ENCODE peak calls at places on chromosomes 5 and 9, in four cellular contexts. B is HL-60, L is GM12878, D is K562. V is an unnamed sample.

GRCh38 chr9:12702160-12702758 is 9.1 kb downstream of the TYRP1 start:
- DNase-seq in B (no peak), D (no peak), L (no peak), V (no peak)

GRCh38 chr5:84764227-84764626 is 379.5 kb upstream of the EDIL3 start:
- DNase-seq in D (no peak), L (no peak), B (no peak), V (no peak)

GRCh38 chr9:3246231-3246630 is 279.6 kb downstream of the RFX3 start:
- DNase-seq in B (no peak), L (no peak), D (no peak), V (no peak)

GRCh38 chr9:73916016-73916673 is 581.0 kb upstream of the RORB start:
- DNase-seq in L (no peak), D (no peak), B (no peak), V (no peak)

GRCh38 chr5:83433891-83434290 is 37.7 kb upstream of the VCAN start:
- DNase-seq in D (no peak), B (no peak), L (no peak), V (no peak)

GRCh38 chr5:9605459-9605858 is 24.7 kb downstream of the TAS2R1 start:
- DNase-seq in L (no peak), D (no peak), B (no peak), V (no peak)

GRCh38 chr5:150060471-150060870 is 25.9 kb downstream of the CSF1R start:
- DNase-seq in L (no peak), B (no peak), D (no peak), V (no peak)

GRCh38 chr5:167011196-167011595 is 1280.2 kb upstream of the WWC1 start:
- DNase-seq in B (no peak), L (no peak), D (no peak), V (no peak)

GRCh38 chr5:115033861-115034260 is 135.8 kb downstream of the TRIM36 start:
- DNase-seq in B (no peak), L (no peak), D (no peak), V (no peak)

GRCh38 chr9:125750656-125751035 is 3.5 kb downstream of the PBX3 start:
- DNase-seq in D (no peak), L (no peak), B (no peak), V (no peak)

GRCh38 chr5:80837679-80838078 is 122.5 kb upstream of the RASGRF2 start:
- DNase-seq in L (peak), D (no peak), B (no peak), V (peak)

GRCh38 chr5:1468629-1469527 is 23.6 kb upstream of the SLC6A3 start:
- DNase-seq in L (no peak), B (no peak), D (no peak), V (no peak)

GRCh38 chr5:1467341-1468246 is 22.4 kb upstream of the SLC6A3 start:
- DNase-seq in B (no peak), D (no peak), L (no peak), V (no peak)

GRCh38 chr5:1466631-1467265 is 21.5 kb upstream of the SLC6A3 start:
- DNase-seq in B (no peak), L (no peak), D (no peak), V (no peak)

GRCh38 chr5:1465966-1466471 is 20.8 kb upstream of the SLC6A3 start:
- DNase-seq in B (no peak), L (no peak), D (no peak), V (no peak)

DNA sequence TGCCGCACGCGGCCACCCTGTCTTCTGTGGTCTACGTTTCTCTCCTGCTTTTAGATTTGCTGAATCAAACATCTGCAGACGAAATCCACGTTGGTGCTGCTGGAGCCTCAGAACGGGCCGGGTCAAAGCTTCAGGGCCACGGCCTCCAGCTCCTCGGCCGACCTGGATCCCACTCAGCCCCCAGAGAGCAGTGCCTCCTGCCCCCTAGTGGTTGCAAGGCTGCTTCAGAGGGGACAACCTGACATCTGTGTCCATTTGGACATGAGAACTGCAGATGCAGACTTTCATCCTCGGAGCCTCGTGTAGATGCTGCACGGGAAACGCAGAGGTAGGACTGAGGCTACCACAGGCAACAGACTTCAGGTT is 23.0 kb upstream of the SLC6A3 start:
- DNase-seq in D (peak), L (no peak), B (no peak), V (no peak)
- TF ChIP-seq SPI1 in D (no peak), L (no peak), B (no peak), V (no peak)

DNA sequence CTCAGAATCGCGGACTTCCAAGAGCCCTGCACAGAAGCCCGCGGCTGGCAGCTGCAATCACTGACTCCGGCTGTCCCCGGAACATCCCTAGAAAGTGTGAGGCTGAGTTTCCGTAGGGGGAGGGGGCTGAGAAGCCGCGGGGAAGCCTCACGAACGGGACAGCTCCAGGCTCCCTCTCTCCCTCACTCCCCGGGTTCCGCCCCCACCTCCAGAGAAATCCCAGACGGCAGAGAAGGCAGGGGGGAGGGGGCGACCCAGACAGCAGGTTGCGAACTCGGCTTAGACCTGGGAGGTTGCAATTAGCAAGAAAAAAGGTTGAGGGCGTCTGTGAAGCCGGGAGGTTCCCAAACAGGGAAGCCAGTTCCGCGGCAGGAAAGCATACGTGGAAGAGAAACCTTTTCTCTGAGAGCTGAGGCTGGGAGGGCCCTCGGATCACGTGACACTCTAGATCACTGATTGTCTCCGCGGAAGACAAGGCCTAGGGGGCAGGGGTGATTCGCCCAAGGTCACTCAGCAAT is 73.8 kb upstream of the CPLX2 start:
- DNase-seq in D (no peak), L (no peak), B (peak), V (no peak)
- TF ChIP-seq SPI1 in D (no peak), L (no peak), B (no peak), V (no peak)

GRCh38 chr5:35804201-35804653 is 52.5 kb upstream of the IL7R start:
- DNase-seq in B (no peak), D (no peak), L (no peak), V (no peak)

GRCh38 chr5:35799751-35800150 is 56.9 kb upstream of the IL7R start:
- DNase-seq in B (no peak), L (no peak), D (no peak), V (no peak)

DNA sequence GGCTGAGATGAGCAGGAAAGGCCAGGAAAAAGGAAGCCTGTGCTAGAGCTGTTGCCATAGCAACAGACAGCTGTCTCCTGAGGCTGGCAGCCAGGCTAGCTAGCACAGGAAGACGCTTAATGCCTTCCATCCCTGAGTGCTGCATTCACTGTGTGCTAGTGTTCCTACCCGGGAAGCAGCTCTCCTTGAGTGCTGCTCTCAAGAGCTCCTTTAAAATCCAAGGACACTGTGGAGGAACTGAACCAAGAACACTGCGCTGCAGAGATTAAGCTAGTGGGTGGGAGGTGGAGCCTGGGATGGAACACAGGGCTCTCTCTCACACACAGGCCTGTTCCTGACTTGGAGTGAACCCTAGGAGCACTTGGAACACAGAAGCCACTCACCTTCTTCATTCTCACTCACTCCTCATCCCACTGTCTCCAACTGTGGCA is 53.5 kb upstream of the IL7R start:
- DNase-seq in B (no peak), D (no peak), L (no peak), V (no peak)
- TF ChIP-seq SPI1 in B (no peak), D (no peak), L (no peak), V (no peak)

DNA sequence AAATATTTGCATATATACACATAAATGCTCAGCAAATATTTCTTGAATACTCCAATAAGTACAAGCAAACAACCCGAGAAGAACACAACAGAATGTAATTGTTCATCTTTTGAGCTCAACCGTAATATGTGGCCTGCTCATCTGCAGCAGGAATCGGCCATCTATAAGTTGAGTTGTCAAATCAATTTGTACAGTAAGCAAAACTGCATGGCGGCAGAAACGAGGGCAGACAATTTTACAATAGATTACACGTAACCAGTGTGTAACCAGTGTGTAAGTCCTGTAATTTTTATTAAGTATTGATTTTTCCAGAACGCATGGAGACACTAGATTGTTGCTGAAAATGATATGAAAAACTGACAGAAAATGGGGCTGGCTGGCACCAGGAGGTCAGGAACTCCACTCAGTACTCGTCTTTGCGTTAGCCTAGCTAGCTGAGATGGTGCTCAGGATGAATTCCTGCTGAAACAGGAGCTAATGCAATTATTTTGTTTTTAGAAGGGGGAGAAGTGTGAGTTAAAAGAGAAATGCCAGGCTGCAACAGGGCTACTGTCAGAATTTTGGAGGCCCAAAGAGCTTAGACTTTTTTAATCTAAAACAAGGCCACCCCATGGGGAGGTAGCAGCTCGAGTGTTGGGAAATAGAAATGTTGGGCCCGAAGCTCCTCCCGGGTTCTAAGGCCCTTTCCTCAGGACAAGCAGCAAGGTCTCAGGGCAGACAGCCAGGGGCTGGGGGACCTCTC is 682 bp downstream of the DHX29 start:
- DNase-seq in L (no peak), B (no peak), D (no peak), V (no peak)
- TF ChIP-seq SPI1 in L (no peak), B (no peak), D (no peak), V (no peak)

GRCh38 chr5:172886396-172886932 is 52.4 kb downstream of the ERGIC1 start:
- DNase-seq in B (no peak), L (no peak), D (no peak), V (no peak)

GRCh38 chr5:172890659-172891058 is 56.6 kb downstream of the ERGIC1 start:
- DNase-seq in D (no peak), B (no peak), L (no peak), V (no peak)

GRCh38 chr5:172887735-172888134 is 53.7 kb downstream of the ERGIC1 start:
- DNase-seq in B (no peak), L (no peak), D (no peak), V (no peak)

GRCh38 chr5:172885594-172886340 is 51.7 kb downstream of the ERGIC1 start:
- DNase-seq in D (no peak), B (no peak), L (no peak), V (no peak)

DNA sequence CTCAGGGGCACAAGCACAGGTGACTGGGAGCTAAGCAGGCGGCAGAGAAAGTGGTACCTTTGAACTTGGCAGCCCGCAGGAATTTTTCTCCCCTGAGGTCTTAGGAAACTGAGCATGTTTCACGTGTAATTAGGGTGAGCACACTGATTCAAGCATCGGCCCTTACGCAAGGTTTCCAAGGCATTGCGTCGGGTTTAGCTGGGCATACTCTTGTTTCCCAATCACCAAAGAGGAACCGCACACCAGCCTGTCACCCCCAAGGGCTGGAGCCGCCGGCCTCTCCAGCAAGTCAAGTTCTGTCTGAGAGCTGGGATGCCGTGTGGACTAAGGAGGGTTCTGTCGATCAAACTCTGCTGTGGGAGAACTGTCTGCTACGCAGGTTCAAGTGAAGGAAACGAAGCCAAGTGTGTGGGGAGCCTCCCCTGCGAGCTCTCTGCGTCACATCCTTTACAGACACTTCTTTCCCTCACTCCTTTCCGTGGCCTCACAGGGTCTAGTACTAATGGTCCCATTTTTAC is 53.0 kb downstream of the ERGIC1 start:
- DNase-seq in D (no peak), B (peak), L (no peak), V (no peak)
- TF ChIP-seq SPI1 in D (no peak), B (peak), L (no peak), V (no peak)

GRCh38 chr5:107449369-107449768 is 221.4 kb downstream of the EFNA5 start:
- DNase-seq in D (no peak), L (no peak), B (no peak), V (no peak)
- TF ChIP-seq SPI1 in D (no peak), L (no peak), B (no peak), V (no peak)